ENCODE peak calls at places on chromosomes 16 and 17, in seven cellular contexts. J is SIG-M5; O is NCI-H1105; C is prostate gland; D is stimulated activated CD4-positive, alpha-beta T cell treated with anti-CD3 and anti-CD28 coated beads, Interleukin-4, amount 100 ng/mL, for 1 hour; L is HCEC 1CT; T is heart left ventricle. V is an unnamed sample.

GRCh38 chr17:78599419-78599818 is 22.2 kb upstream of the DNAH17 start:
- DNase-seq in L (no peak), D (no peak), J (no peak), T (no peak), O (no peak), C (no peak), V (no peak)

GRCh38 chr17:49922095-49922494 is 46.9 kb upstream of the DLX4 start:
- DNase-seq in T (no peak), O (no peak), D (no peak), J (no peak), L (no peak), C (no peak), V (no peak)

GRCh38 chr17:16987830-16988601 is 16.1 kb upstream of the TNFRSF13B start:
- DNase-seq in O (no peak), C (no peak), D (peak; percentile 56), T (peak; percentile 85), L (peak; percentile 70), J (peak; percentile 74), V (no peak)

GRCh38 chr16:88856122-88856827 is 472 bp downstream of the GALNS start:
- DNase-seq in C (peak; percentile 14), D (peak; percentile 9), J (no peak), O (no peak), L (no peak), T (peak; percentile 54), V (no peak)

GRCh38 chr16:85045641-85046471 is 18.3 kb downstream of the KIAA0513 start:
- DNase-seq in L (no peak), C (no peak), J (no peak), T (no peak), O (no peak), D (no peak), V (no peak)

GRCh38 chr17:21019976-21020575 is 22.7 kb downstream of the USP22 start:
- DNase-seq in L (no peak), O (no peak), T (no peak), C (no peak), D (peak; percentile 39), J (no peak), V (no peak)

GRCh38 chr16:80804451-80805383 is at the start of gene CDYL2:
- DNase-seq in J (no peak), L (no peak), C (peak; percentile 43), T (peak; percentile 62), O (no peak), D (peak; percentile 53), V (no peak)

GRCh38 chr16:81513204-81514040 is 68.8 kb downstream of the CMIP start:
- DNase-seq in D (no peak), O (no peak), J (no peak), T (peak; percentile 85), C (no peak), L (no peak), V (no peak)

GRCh38 chr17:27628376-27628775 is 2.6 kb upstream of the LGALS9 start:
- DNase-seq in J (no peak), D (no peak), C (no peak), O (no peak), T (no peak), L (no peak), V (no peak)

GRCh38 chr16:15714393-15715172 is 64.5 kb downstream of the NDE1 start:
- DNase-seq in O (no peak), C (no peak), L (no peak), J (no peak), D (no peak), T (no peak), V (no peak)

GRCh38 chr17:43135454-43135819 is 10.3 kb upstream of the BRCA1 start:
- DNase-seq in L (no peak), O (no peak), T (no peak), J (no peak), C (no peak), D (no peak), V (no peak)

GRCh38 chr17:9185142-9185541 is 163.8 kb downstream of the NTN1 start:
- DNase-seq in T (no peak), D (no peak), J (no peak), L (no peak), C (peak; percentile 69), O (peak; percentile 9), V (no peak)

GRCh38 chr16:89712476-89712805 is 8.3 kb downstream of the VPS9D1 start:
- DNase-seq in D (no peak), L (no peak), C (no peak), O (no peak), T (no peak), J (no peak), V (no peak)

GRCh38 chr17:42288985-42289862 is 926 bp downstream of the STAT5A start:
- DNase-seq in J (no peak), O (peak; percentile 28), D (peak; percentile 74), T (peak; percentile 62), C (no peak), L (no peak), V (no peak)

GRCh38 chr16:10552281-10552680 is 28.1 kb downstream of the EMP2 start:
- DNase-seq in D (no peak), T (no peak), C (no peak), O (no peak), J (no peak), L (no peak), V (no peak)

GRCh38 chr16:73000020-73000906 is 47.7 kb downstream of the ZFHX3 start:
- DNase-seq in D (no peak), C (peak; percentile 56), T (peak; percentile 53), L (no peak), O (no peak), J (no peak), V (no peak)

GRCh38 chr17:39737761-39738567 is at the start of gene GRB7:
- DNase-seq in O (peak; percentile 86), T (no peak), D (no peak), J (no peak), L (no peak), C (peak; percentile 90), V (no peak)

GRCh38 chr17:20721151-20721550 is 141.6 kb downstream of the CDRT15L2 start:
- DNase-seq in O (no peak), L (no peak), T (no peak), D (no peak), C (no peak), J (no peak), V (no peak)

GRCh38 chr17:62101519-62101918 is 36.4 kb upstream of the MED13 start:
- DNase-seq in C (no peak), T (no peak), D (no peak), J (no peak), L (no peak), O (no peak), V (no peak)

GRCh38 chr17:2602597-2603017 is 9.2 kb downstream of the PAFAH1B1 start:
- DNase-seq in J (no peak), C (no peak), O (no peak), T (no peak), D (no peak), L (peak; percentile 18), V (no peak)

GRCh38 chr16:78249056-78249455 is 149.6 kb downstream of the WWOX start:
- DNase-seq in J (no peak), D (no peak), L (no peak), T (peak; percentile 45), O (no peak), C (no peak), V (peak; percentile 22)

GRCh38 chr16:7443966-7444365 is 111.3 kb downstream of the RBFOX1 start:
- DNase-seq in C (no peak), O (no peak), L (no peak), D (no peak), J (no peak), T (no peak), V (no peak)

GRCh38 chr16:66020642-66021041 is 345.8 kb upstream of the CDH5 start:
- DNase-seq in T (no peak), O (no peak), J (no peak), D (no peak), C (no peak), L (peak; percentile 85), V (no peak)

GRCh38 chr16:27324851-27325301 is 11.1 kb downstream of the IL4R start:
- DNase-seq in T (no peak), J (no peak), D (no peak), L (no peak), O (no peak), C (no peak), V (no peak)

GRCh38 chr17:65545708-65546523 is 15.5 kb downstream of the AXIN2 start:
- DNase-seq in C (no peak), J (no peak), D (no peak), O (no peak), T (peak; percentile 65), L (no peak), V (no peak)

GRCh38 chr17:8375738-8376259 is 705 bp downstream of the KRABD2 start:
- DNase-seq in O (peak; percentile 58), C (peak; percentile 13), L (no peak), T (no peak), D (no peak), J (no peak), V (no peak)

V was measured in epithelial cell of proximal tubule.